ENCODE peak calls at places on chromosomes 1 and 21, in nine cellular contexts. T is IMR-90; J is WTC11; W is tibial artery; S is stimulated activated CD8-positive, alpha-beta memory T cell treated with anti-CD3 and anti-CD28 coated beads, Interleukin-7, amount 100 ng/mL, for 1 hour; N is NCI-H1048; A is left ventricle myocardium inferior; Q is activated CD4-positive, CD25-positive, alpha-beta regulatory T cell; H is ureter. G is an unnamed sample.

GRCh38 chr21:39518055-39518844 is 66.5 kb downstream of the SH3BGR start:
- DNase-seq in H (no peak), A (no peak), Q (no peak), T (peak; percentile 32), N (peak; percentile 48), W (no peak), S (no peak), J (peak; percentile 78), G (no peak)

GRCh38 chr1:38014724-38015424 is 2.3 kb downstream of the UTP11 start:
- DNase-seq in A (no peak), W (no peak), J (no peak), H (no peak), S (no peak), N (no peak), T (no peak), Q (no peak), G (no peak)

GRCh38 chr1:229608590-229608989 is 17.3 kb downstream of the TAF5L start:
- DNase-seq in J (no peak), T (no peak), A (no peak), Q (no peak), S (no peak), H (no peak), N (no peak), W (no peak), G (no peak)

GRCh38 chr1:92299477-92300125 is 742 bp downstream of the RPAP2 start:
- DNase-seq in S (no peak), A (no peak), Q (no peak), T (no peak), N (no peak), J (no peak), W (no peak), H (no peak), G (no peak)

GRCh38 chr1:199684686-199685273 is 342.7 kb upstream of the NR5A2 start:
- DNase-seq in S (no peak), J (no peak), A (no peak), H (peak; percentile 44), N (peak; percentile 56), Q (no peak), T (peak; percentile 82), W (no peak), G (no peak)

GRCh38 chr1:33609739-33610138 is 137.3 kb downstream of the ZSCAN20 start:
- DNase-seq in W (no peak), A (no peak), H (no peak), S (no peak), Q (no peak), N (no peak), J (no peak), T (no peak), G (no peak)

GRCh38 chr1:185249563-185249962 is 67.5 kb downstream of the IVNS1ABP start:
- DNase-seq in W (no peak), H (no peak), T (no peak), Q (no peak), S (no peak), N (no peak), J (no peak), A (no peak), G (no peak)

GRCh38 chr1:232012773-232013386 is 386.3 kb downstream of the DISC1 start:
- DNase-seq in S (no peak), W (no peak), T (peak; percentile 96), J (no peak), Q (no peak), A (peak; percentile 26), N (no peak), H (no peak), G (peak; percentile 44)

GRCh38 chr1:166350490-166350889 is 183.7 kb upstream of the FAM78B start:
- DNase-seq in A (no peak), N (no peak), Q (no peak), J (peak; percentile 21), S (no peak), H (no peak), W (no peak), T (no peak), G (no peak)

GRCh38 chr1:77308889-77309621 is 27.2 kb downstream of the AK5 start:
- DNase-seq in H (no peak), J (no peak), W (no peak), Q (no peak), A (no peak), N (no peak), T (no peak), S (no peak), G (no peak)

GRCh38 chr1:56399326-56400292 is 179.8 kb downstream of the PLPP3 start:
- DNase-seq in Q (no peak), N (no peak), T (no peak), J (no peak), S (no peak), W (no peak), H (no peak), A (no peak), G (no peak)

GRCh38 chr1:169287280-169287679 is 80.3 kb downstream of the NME7 start:
- DNase-seq in Q (no peak), A (no peak), H (no peak), J (no peak), N (no peak), S (no peak), T (no peak), W (no peak), G (no peak)

GRCh38 chr1:53369034-53369750 is 41.3 kb upstream of the LRP8 start:
- DNase-seq in T (no peak), N (no peak), S (no peak), J (no peak), H (peak; percentile 22), Q (no peak), A (no peak), W (peak; percentile 33), G (no peak)

GRCh38 chr1:11279152-11279551 is 6.2 kb downstream of the UBIAD1 start:
- DNase-seq in J (no peak), W (no peak), H (no peak), A (no peak), T (no peak), N (no peak), Q (no peak), S (no peak), G (no peak)

GRCh38 chr21:34857122-34857713 is 188.4 kb downstream of the CLIC6 start:
- DNase-seq in A (no peak), S (no peak), J (no peak), T (no peak), W (no peak), N (no peak), H (no peak), Q (no peak), G (no peak)

GRCh38 chr21:45049725-45050359 is 24.5 kb upstream of the ADARB1 start:
- DNase-seq in S (no peak), T (peak; percentile 47), J (no peak), Q (no peak), H (no peak), W (peak; percentile 76), A (no peak), N (no peak), G (no peak)

GRCh38 chr21:42385619-42386018 is 10.2 kb downstream of the TMPRSS3 start:
- DNase-seq in N (no peak), W (no peak), A (no peak), J (no peak), S (no peak), T (no peak), H (no peak), Q (no peak), G (no peak)

GRCh38 chr21:37208056-37208705 is 59.0 kb downstream of the VPS26C start:
- DNase-seq in S (no peak), N (no peak), J (no peak), H (peak; percentile 60), T (no peak), A (peak; percentile 79), Q (no peak), W (peak; percentile 91), G (no peak)

GRCh38 chr1:72051538-72051937 is 230.8 kb downstream of the NEGR1 start:
- DNase-seq in W (no peak), T (no peak), N (no peak), H (no peak), A (no peak), S (no peak), Q (no peak), J (no peak), G (no peak)

GRCh38 chr21:41622831-41623548 is 115.0 kb upstream of the TMPRSS2 start:
- DNase-seq in H (no peak), N (no peak), W (no peak), S (no peak), Q (no peak), A (no peak), T (peak; percentile 53), J (no peak), G (no peak)

GRCh38 chr1:37795340-37796110 is 1.9 kb downstream of the MANEAL start:
- DNase-seq in A (peak; percentile 53), T (peak; percentile 32), N (no peak), Q (peak; percentile 10), S (no peak), H (peak; percentile 65), W (no peak), J (peak; percentile 85), G (peak; percentile 73)

GRCh38 chr1:31954607-31955283 is 16.6 kb upstream of the PTP4A2 start:
- DNase-seq in J (no peak), N (no peak), H (peak; percentile 90), S (no peak), T (peak; percentile 99), W (peak; percentile 93), Q (no peak), A (peak; percentile 83), G (peak; percentile 93)

G was measured in ovary.